ENCODE peak calls at places on chromosomes 5 and 9, in six cellular contexts. C is M059J; Y is C1 segment of cervical spinal cord; A is activated CD8-positive, alpha-beta memory T cell treated with anti-CD3 and anti-CD28 coated beads, Interleukin-2, amount 50 U/mL, for 48 hours; M is stomach; P is HT-29. T is an unnamed sample.

GRCh38 chr5:103409013-103409670 is 150.6 kb downstream of the MACIR start:
- DNase-seq in C (peak; percentile 52), Y (no peak), A (no peak), M (no peak), P (no peak), T (no peak)

GRCh38 chr5:7916171-7916804 is 47.3 kb downstream of the MTRR start:
- DNase-seq in C (peak; percentile 61), Y (no peak), A (no peak), M (no peak), P (no peak), T (peak; percentile 66)

GRCh38 chr9:93669958-93670207 is 93.5 kb downstream of the PHF2 start:
- DNase-seq in C (no peak), Y (no peak), A (no peak), M (no peak), P (no peak), T (no peak)

GRCh38 chr9:101738566-101739183 is at the start of gene GRIN3A:
- DNase-seq in C (no peak), Y (no peak), A (peak; percentile 47), M (no peak), P (no peak), T (no peak)

GRCh38 chr5:15585826-15586591 is 86.0 kb downstream of the FBXL7 start:
- DNase-seq in C (peak; percentile 12), Y (no peak), A (no peak), M (no peak), P (no peak), T (no peak)

GRCh38 chr9:75889977-75890540 is 414 bp upstream of the PCSK5 start:
- DNase-seq in C (peak; percentile 52), Y (peak; percentile 56), A (no peak), M (peak; percentile 28), P (peak; percentile 76), T (peak; percentile 66)

GRCh38 chr9:113310538-113310937 is 7.4 kb upstream of the RNF183 start:
- DNase-seq in C (no peak), Y (no peak), A (no peak), M (no peak), P (no peak), T (no peak)

GRCh38 chr9:130329061-130329460 is 63.5 kb downstream of the HMCN2 start:
- DNase-seq in C (no peak), Y (no peak), A (no peak), M (no peak), P (no peak), T (no peak)

GRCh38 chr5:158200624-158201023 is 341.7 kb upstream of the CLINT1 start:
- DNase-seq in C (no peak), Y (no peak), A (no peak), M (no peak), P (no peak), T (no peak)

GRCh38 chr5:41967401-41967800 is 42.3 kb downstream of the FBXO4 start:
- DNase-seq in C (no peak), Y (no peak), A (no peak), M (no peak), P (no peak), T (no peak)

GRCh38 chr9:131227112-131228058 is 48.9 kb downstream of the FAM78A start:
- DNase-seq in C (no peak), Y (no peak), A (no peak), M (peak; percentile 44), P (no peak), T (no peak)

GRCh38 chr5:1652873-1653707 is 129.3 kb upstream of the LPCAT1 start:
- DNase-seq in C (peak; percentile 39), Y (no peak), A (peak; percentile 66), M (no peak), P (no peak), T (peak; percentile 56)

GRCh38 chr5:119028575-119028974 is 40.2 kb upstream of the DTWD2 start:
- DNase-seq in C (no peak), Y (no peak), A (no peak), M (no peak), P (no peak), T (no peak)

GRCh38 chr5:173202266-173202875 is 32.6 kb downstream of the NKX2-5 start:
- DNase-seq in C (peak; percentile 42), Y (no peak), A (no peak), M (no peak), P (no peak), T (peak; percentile 3)

GRCh38 chr9:79382468-79382867 is 189.3 kb upstream of the TLE4 start:
- DNase-seq in C (peak; percentile 81), Y (no peak), A (no peak), M (no peak), P (no peak), T (peak; percentile 59)

GRCh38 chr5:38451372-38451735 is 105.1 kb downstream of the LIFR start:
- DNase-seq in C (no peak), Y (no peak), A (no peak), M (no peak), P (no peak), T (no peak)

GRCh38 chr5:73564644-73565165 is 734 bp downstream of the ANKRA2 start:
- DNase-seq in C (peak; percentile 21), Y (no peak), A (no peak), M (no peak), P (no peak), T (no peak)